ENCODE peak calls at places on chromosomes 2 and 18, in ten cellular contexts. One of them, this sample, is unnamed.

GRCh38 chr2:45184606-45185005 is 175.4 kb upstream of the SIX2 start:
- DNase-seq in stomach: no peak
- DNase-seq in upper lobe of left lung: peak; percentile 5
- DNase-seq in spleen: no peak
- DNase-seq in GM12878: no peak
- DNase-seq in sigmoid colon: no peak
- DNase-seq in suprapubic skin: no peak
- DNase-seq in HCT116: peak; percentile 28
- DNase-seq in K562: no peak
- DNase-seq in transverse colon: no peak
- DNase-seq in this sample: no peak

GRCh38 chr2:27721335-27721734 is 50.2 kb upstream of the MRPL33 start:
- DNase-seq in stomach: peak; percentile 50
- DNase-seq in sigmoid colon: no peak
- DNase-seq in suprapubic skin: no peak
- DNase-seq in K562: no peak
- DNase-seq in spleen: no peak
- DNase-seq in GM12878: no peak
- DNase-seq in upper lobe of left lung: no peak
- DNase-seq in HCT116: peak; percentile 84
- DNase-seq in transverse colon: no peak
- DNase-seq in this sample: no peak

GRCh38 chr2:67828066-67828465 is 234.7 kb downstream of the C1D start:
- DNase-seq in stomach: no peak
- DNase-seq in suprapubic skin: no peak
- DNase-seq in sigmoid colon: no peak
- DNase-seq in K562: no peak
- DNase-seq in GM12878: no peak
- DNase-seq in transverse colon: no peak
- DNase-seq in HCT116: no peak
- DNase-seq in upper lobe of left lung: no peak
- DNase-seq in spleen: no peak
- DNase-seq in this sample: no peak

GRCh38 chr2:49973917-49974368 is 819.6 kb upstream of the FSHR start:
- DNase-seq in transverse colon: peak; percentile 23
- DNase-seq in K562: no peak
- DNase-seq in upper lobe of left lung: no peak
- DNase-seq in sigmoid colon: peak; percentile 71
- DNase-seq in spleen: peak; percentile 85
- DNase-seq in stomach: peak; percentile 45
- DNase-seq in suprapubic skin: peak; percentile 70
- DNase-seq in HCT116: no peak
- DNase-seq in GM12878: no peak
- DNase-seq in this sample: peak; percentile 37

GRCh38 chr18:58313491-58314032 is 269.5 kb downstream of the NEDD4L start:
- DNase-seq in spleen: no peak
- DNase-seq in stomach: peak; percentile 82
- DNase-seq in sigmoid colon: no peak
- DNase-seq in GM12878: no peak
- DNase-seq in upper lobe of left lung: no peak
- DNase-seq in suprapubic skin: no peak
- DNase-seq in transverse colon: peak; percentile 71
- DNase-seq in HCT116: no peak
- DNase-seq in K562: no peak
- DNase-seq in this sample: peak; percentile 70

GRCh38 chr2:36889782-36890181 is 76.6 kb downstream of the STRN start:
- DNase-seq in spleen: no peak
- DNase-seq in K562: peak; percentile 4
- DNase-seq in HCT116: peak; percentile 36
- DNase-seq in GM12878: no peak
- DNase-seq in stomach: no peak
- DNase-seq in upper lobe of left lung: no peak
- DNase-seq in suprapubic skin: no peak
- DNase-seq in sigmoid colon: no peak
- DNase-seq in transverse colon: no peak
- DNase-seq in this sample: no peak

GRCh38 chr2:36777272-36777671 is 80.8 kb downstream of the VIT start:
- DNase-seq in transverse colon: no peak
- DNase-seq in upper lobe of left lung: no peak
- DNase-seq in HCT116: no peak
- DNase-seq in K562: no peak
- DNase-seq in GM12878: no peak
- DNase-seq in suprapubic skin: no peak
- DNase-seq in stomach: no peak
- DNase-seq in spleen: no peak
- DNase-seq in sigmoid colon: no peak
- DNase-seq in this sample: no peak

GRCh38 chr18:62721837-62722795 is 6.8 kb downstream of the PHLPP1 start:
- DNase-seq in sigmoid colon: no peak
- DNase-seq in spleen: no peak
- DNase-seq in suprapubic skin: no peak
- DNase-seq in upper lobe of left lung: no peak
- DNase-seq in stomach: no peak
- DNase-seq in HCT116: no peak
- DNase-seq in GM12878: no peak
- DNase-seq in K562: no peak
- DNase-seq in transverse colon: no peak
- DNase-seq in this sample: no peak

GRCh38 chr2:217703102-217703501 is 299.7 kb downstream of the TNS1 start:
- DNase-seq in transverse colon: no peak
- DNase-seq in sigmoid colon: no peak
- DNase-seq in HCT116: no peak
- DNase-seq in stomach: no peak
- DNase-seq in spleen: no peak
- DNase-seq in suprapubic skin: no peak
- DNase-seq in GM12878: no peak
- DNase-seq in upper lobe of left lung: no peak
- DNase-seq in K562: no peak
- DNase-seq in this sample: no peak

GRCh38 chr2:129396980-129397599 is 582.4 kb upstream of the RAB6C start:
- DNase-seq in upper lobe of left lung: no peak
- DNase-seq in HCT116: peak; percentile 16
- DNase-seq in suprapubic skin: no peak
- DNase-seq in stomach: no peak
- DNase-seq in transverse colon: no peak
- DNase-seq in sigmoid colon: no peak
- DNase-seq in K562: peak; percentile 47
- DNase-seq in GM12878: peak; percentile 21
- DNase-seq in spleen: peak; percentile 47
- DNase-seq in this sample: peak; percentile 61

GRCh38 chr2:120435671-120436459 is 89.9 kb downstream of the INHBB start:
- DNase-seq in spleen: peak; percentile 61
- DNase-seq in transverse colon: no peak
- DNase-seq in GM12878: no peak
- DNase-seq in suprapubic skin: peak; percentile 51
- DNase-seq in upper lobe of left lung: peak; percentile 31
- DNase-seq in stomach: no peak
- DNase-seq in sigmoid colon: no peak
- DNase-seq in K562: no peak
- DNase-seq in HCT116: no peak
- DNase-seq in this sample: no peak

GRCh38 chr2:120438301-120439066 is 92.5 kb downstream of the INHBB start:
- DNase-seq in suprapubic skin: no peak
- DNase-seq in upper lobe of left lung: peak; percentile 20
- DNase-seq in spleen: peak; percentile 49
- DNase-seq in transverse colon: no peak
- DNase-seq in stomach: no peak
- DNase-seq in K562: no peak
- DNase-seq in sigmoid colon: peak; percentile 34
- DNase-seq in HCT116: no peak
- DNase-seq in GM12878: no peak
- DNase-seq in this sample: no peak

GRCh38 chr2:120436460-120436739 is 90.5 kb downstream of the INHBB start:
- DNase-seq in GM12878: no peak
- DNase-seq in upper lobe of left lung: peak; percentile 24
- DNase-seq in K562: no peak
- DNase-seq in sigmoid colon: peak; percentile 66
- DNase-seq in transverse colon: no peak
- DNase-seq in stomach: no peak
- DNase-seq in HCT116: no peak
- DNase-seq in suprapubic skin: peak; percentile 85
- DNase-seq in spleen: peak; percentile 41
- DNase-seq in this sample: no peak

GRCh38 chr2:120437604-120438000 is 91.7 kb downstream of the INHBB start:
- DNase-seq in upper lobe of left lung: no peak
- DNase-seq in transverse colon: no peak
- DNase-seq in GM12878: no peak
- DNase-seq in HCT116: no peak
- DNase-seq in K562: no peak
- DNase-seq in sigmoid colon: peak; percentile 42
- DNase-seq in stomach: no peak
- DNase-seq in suprapubic skin: peak; percentile 61
- DNase-seq in spleen: peak; percentile 51
- DNase-seq in this sample: no peak

DNA sequence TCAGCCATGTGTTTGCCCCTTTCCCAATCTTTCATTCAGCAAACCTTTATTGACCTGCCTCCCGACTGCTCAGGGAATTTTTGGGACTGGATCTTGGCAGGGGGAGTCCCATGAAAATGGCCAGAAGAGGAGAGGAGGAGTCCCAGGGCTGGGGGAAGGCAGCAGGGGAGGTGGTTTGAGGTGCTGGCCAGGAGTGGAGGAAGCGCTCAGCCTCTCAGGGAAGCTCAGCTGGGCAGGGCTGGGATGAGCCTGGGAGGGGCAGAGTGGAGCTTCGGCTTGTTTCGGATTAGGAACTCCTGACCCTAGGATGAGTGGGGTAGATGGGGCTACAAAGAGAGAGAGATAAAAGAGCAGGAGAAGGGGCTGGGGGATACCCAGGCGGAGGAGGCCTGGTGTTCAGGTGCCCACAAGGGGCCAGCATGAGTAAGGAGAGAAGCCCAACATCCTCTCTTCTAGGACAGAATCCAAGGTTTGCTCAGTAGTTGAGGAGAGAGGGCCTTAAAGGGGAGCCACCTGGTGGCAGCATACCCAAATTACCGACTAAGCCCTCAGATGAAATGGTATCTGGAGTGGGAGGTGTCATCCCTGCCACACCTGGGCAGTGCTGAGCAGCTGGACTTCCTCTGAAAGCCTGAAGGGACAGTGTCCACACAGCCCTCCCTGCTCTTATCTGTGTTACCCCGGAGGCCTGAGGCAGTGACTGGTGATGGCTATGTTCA is 91.1 kb downstream of the INHBB start:
- DNase-seq in transverse colon: no peak
- DNase-seq in GM12878: no peak
- DNase-seq in upper lobe of left lung: peak; percentile 12
- DNase-seq in HCT116: peak; percentile 50
- DNase-seq in spleen: peak; percentile 29
- DNase-seq in K562: peak; percentile 40
- DNase-seq in stomach: peak; percentile 41
- DNase-seq in sigmoid colon: no peak
- DNase-seq in suprapubic skin: peak; percentile 74
- DNase-seq in this sample: peak; percentile 57
- H3K4me1 ChIP-seq in transverse colon: no peaks in the 10 kb centered on the region
- H3K4me1 ChIP-seq in GM12878: no peaks in the 10 kb centered on the region
- H3K4me1 ChIP-seq in upper lobe of left lung: peaks cover 4% of the 10 kb centered on the region
- H3K4me1 ChIP-seq in HCT116: no peaks in the 10 kb centered on the region
- H3K4me1 ChIP-seq in spleen: peaks cover 2% of the 10 kb centered on the region
- H3K4me1 ChIP-seq in K562: no peaks in the 10 kb centered on the region
- H3K4me1 ChIP-seq in stomach: peaks cover 7% of the 10 kb centered on the region
- H3K4me1 ChIP-seq in sigmoid colon: no peaks in the 10 kb centered on the region
- H3K4me1 ChIP-seq in suprapubic skin: peaks cover 9% of the 10 kb centered on the region
- H3K4me1 ChIP-seq in this sample: peaks cover 4% of the 10 kb centered on the region

GRCh38 chr18:73850782-73851181 is 296.9 kb downstream of the FBXO15 start:
- DNase-seq in HCT116: no peak
- DNase-seq in stomach: no peak
- DNase-seq in K562: no peak
- DNase-seq in upper lobe of left lung: no peak
- DNase-seq in spleen: no peak
- DNase-seq in GM12878: no peak
- DNase-seq in suprapubic skin: no peak
- DNase-seq in transverse colon: no peak
- DNase-seq in sigmoid colon: no peak
- DNase-seq in this sample: no peak
- TF ChIP-seq POLR2AphosphoS5 in HCT116: no peak
- TF ChIP-seq POLR2AphosphoS5 in stomach: no peak
- TF ChIP-seq POLR2AphosphoS5 in K562: no peak
- TF ChIP-seq POLR2AphosphoS5 in upper lobe of left lung: no peak
- TF ChIP-seq POLR2AphosphoS5 in spleen: no peak
- TF ChIP-seq POLR2AphosphoS5 in GM12878: no peak
- TF ChIP-seq POLR2AphosphoS5 in suprapubic skin: no peak
- TF ChIP-seq POLR2AphosphoS5 in transverse colon: no peak
- TF ChIP-seq POLR2AphosphoS5 in sigmoid colon: no peak
- TF ChIP-seq POLR2AphosphoS5 in this sample: no peak

DNA sequence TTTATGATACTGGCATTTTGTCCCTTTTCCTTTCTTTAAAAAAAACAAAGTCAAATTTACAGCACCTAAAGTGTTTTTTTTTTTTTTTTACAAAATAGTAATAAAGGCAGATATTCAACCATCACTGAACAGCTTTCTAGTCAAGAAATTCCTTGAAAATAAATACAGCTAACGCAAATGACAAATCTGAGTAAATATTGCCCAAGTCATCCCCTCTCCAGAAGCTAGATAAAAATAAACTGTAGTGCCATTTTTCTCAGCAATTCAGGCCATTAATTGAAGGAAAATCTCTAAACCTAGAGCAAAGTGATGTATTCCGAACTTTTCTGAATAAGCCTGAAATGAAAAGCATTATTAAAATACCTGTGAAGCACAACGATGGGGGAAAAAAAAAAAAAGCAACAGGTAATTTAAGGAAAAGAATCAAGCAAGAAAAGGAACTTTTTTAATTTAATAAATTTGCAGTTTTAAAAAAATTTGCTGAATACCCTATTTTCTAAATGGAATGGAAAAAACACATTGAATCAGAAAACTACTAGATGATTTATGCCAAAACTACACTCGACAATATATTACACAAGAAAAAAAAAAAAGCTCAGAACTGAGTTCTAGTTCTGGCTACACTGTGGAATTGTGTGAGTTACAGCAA is 6.9 kb downstream of the SP3 start:
- DNase-seq in GM12878: no peak
- DNase-seq in suprapubic skin: no peak
- DNase-seq in stomach: no peak
- DNase-seq in upper lobe of left lung: no peak
- DNase-seq in spleen: no peak
- DNase-seq in K562: no peak
- DNase-seq in sigmoid colon: no peak
- DNase-seq in HCT116: no peak
- DNase-seq in transverse colon: no peak
- DNase-seq in this sample: no peak
- H3K4me1 ChIP-seq in GM12878: no peaks in the 10 kb centered on the region
- H3K4me1 ChIP-seq in suprapubic skin: peaks cover 73% of the 10 kb centered on the region
- H3K4me1 ChIP-seq in stomach: peaks cover 69% of the 10 kb centered on the region
- H3K4me1 ChIP-seq in upper lobe of left lung: peaks cover 81% of the 10 kb centered on the region
- H3K4me1 ChIP-seq in spleen: peaks cover 60% of the 10 kb centered on the region
- H3K4me1 ChIP-seq in K562: peaks cover 9% of the 10 kb centered on the region
- H3K4me1 ChIP-seq in sigmoid colon: no peaks in the 10 kb centered on the region
- H3K4me1 ChIP-seq in HCT116: peaks cover 14% of the 10 kb centered on the region
- H3K4me1 ChIP-seq in transverse colon: peaks cover 34% of the 10 kb centered on the region
- H3K4me1 ChIP-seq in this sample: peaks cover 10% of the 10 kb centered on the region

DNA sequence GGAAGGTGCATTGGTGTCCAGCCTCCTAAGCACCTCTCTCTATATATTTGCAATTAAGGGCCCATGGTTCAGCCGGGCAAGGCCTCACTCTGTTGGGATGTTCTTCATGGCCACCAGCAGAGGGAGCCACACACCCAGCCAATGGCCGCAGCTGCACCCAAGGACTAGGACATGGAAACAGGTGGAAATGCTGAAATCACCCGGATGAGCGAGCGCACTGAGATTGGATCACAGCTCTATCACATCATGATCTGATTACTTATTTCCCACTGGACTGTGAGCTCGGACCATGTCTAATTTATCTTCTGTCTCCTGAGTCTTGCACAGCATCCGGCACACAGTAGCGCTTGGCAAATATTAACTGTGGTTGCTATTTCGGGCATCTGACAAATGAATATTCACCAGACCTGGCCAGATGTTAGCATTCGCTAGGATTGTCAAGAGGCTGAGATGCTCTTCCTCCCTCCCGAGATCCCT is 31.2 kb downstream of the KIF3C start:
- DNase-seq in transverse colon: peak; percentile 84
- DNase-seq in suprapubic skin: peak; percentile 70
- DNase-seq in stomach: peak; percentile 80
- DNase-seq in HCT116: peak; percentile 88
- DNase-seq in sigmoid colon: peak; percentile 90
- DNase-seq in spleen: peak; percentile 92
- DNase-seq in upper lobe of left lung: peak; percentile 76
- DNase-seq in GM12878: peak; percentile 24
- DNase-seq in K562: peak; percentile 86
- DNase-seq in this sample: peak; percentile 64
- TF ChIP-seq POLR2AphosphoS5 in transverse colon: no peak
- TF ChIP-seq POLR2AphosphoS5 in suprapubic skin: no peak
- TF ChIP-seq POLR2AphosphoS5 in stomach: no peak
- TF ChIP-seq POLR2AphosphoS5 in HCT116: peak; percentile 31
- TF ChIP-seq POLR2AphosphoS5 in sigmoid colon: no peak
- TF ChIP-seq POLR2AphosphoS5 in spleen: peak; percentile 60
- TF ChIP-seq POLR2AphosphoS5 in upper lobe of left lung: no peak
- TF ChIP-seq POLR2AphosphoS5 in GM12878: no peak
- TF ChIP-seq POLR2AphosphoS5 in K562: no peak
- TF ChIP-seq POLR2AphosphoS5 in this sample: peak; percentile 48

This sample was measured in prostate gland.